ENCODE peak calls at places on chromosome 20, in six cellular contexts. Y, A, I, Q, G and B are unnamed samples.

GRCh38 chr20:4925842-4926530 is 75.3 kb downstream of the SLC23A2 start:
- DNase-seq in Y (peak), I (peak), G (peak), Q (peak), A (peak), B (no peak)

GRCh38 chr20:46964299-46965123 is 69.9 kb downstream of the EYA2 start:
- DNase-seq in G (no peak), Q (no peak), A (no peak), I (no peak), Y (no peak), B (no peak)

GRCh38 chr20:46731770-46732169 is 22.3 kb downstream of the SLC2A10 start:
- DNase-seq in Y (peak), G (no peak), I (no peak), Q (no peak), A (no peak), B (peak)

GRCh38 chr20:52083627-52084232 is 107.8 kb downstream of the ZFP64 start:
- DNase-seq in Q (peak), G (peak), Y (peak), I (peak), A (peak), B (peak)

GRCh38 chr20:9686866-9687265 is 152.0 kb downstream of the PAK5 start:
- DNase-seq in G (no peak), I (no peak), Q (no peak), Y (no peak), A (no peak), B (no peak)

GRCh38 chr20:53412600-53413187 is 180.9 kb downstream of the ZNF217 start:
- DNase-seq in Y (no peak), I (no peak), Q (no peak), A (no peak), G (no peak), B (no peak)

GRCh38 chr20:47962286-47962685 is 177.0 kb upstream of the SULF2 start:
- DNase-seq in G (no peak), Y (no peak), A (no peak), Q (no peak), I (no peak), B (no peak)

GRCh38 chr20:57659789-57660509 is 39.7 kb upstream of the ZBP1 start:
- DNase-seq in Q (peak), I (peak), A (peak), G (no peak), Y (no peak), B (no peak)

GRCh38 chr20:53934421-53935352 is 135.7 kb downstream of the BCAS1 start:
- DNase-seq in G (peak), Y (peak), Q (peak), A (no peak), I (no peak), B (peak)

GRCh38 chr20:59010321-59010994 is 3.4 kb upstream of the CTSZ start:
- DNase-seq in Q (peak), A (peak), I (no peak), Y (peak), G (no peak), B (no peak)

GRCh38 chr20:10611357-10611756 is 62.4 kb downstream of the JAG1 start:
- DNase-seq in Q (peak), I (peak), A (peak), Y (no peak), G (peak), B (peak)

GRCh38 chr20:1294497-1294896 is 28.4 kb downstream of the SNPH start:
- DNase-seq in Y (no peak), I (no peak), Q (no peak), A (peak), G (no peak), B (no peak)

GRCh38 chr20:62027698-62028321 is 37.9 kb downstream of the TAF4 start:
- DNase-seq in I (no peak), Y (no peak), Q (no peak), G (no peak), A (no peak), B (no peak)

GRCh38 chr20:62025394-62025793 is 40.3 kb downstream of the TAF4 start:
- DNase-seq in Q (no peak), Y (no peak), G (no peak), A (no peak), I (no peak), B (no peak)

GRCh38 chr20:62027116-62027515 is 38.6 kb downstream of the TAF4 start:
- DNase-seq in Q (no peak), Y (no peak), G (peak), A (no peak), I (no peak), B (no peak)

GRCh38 chr20:62025832-62026563 is 39.7 kb downstream of the TAF4 start:
- DNase-seq in I (peak), G (peak), A (no peak), Y (no peak), Q (peak), B (no peak)

DNA sequence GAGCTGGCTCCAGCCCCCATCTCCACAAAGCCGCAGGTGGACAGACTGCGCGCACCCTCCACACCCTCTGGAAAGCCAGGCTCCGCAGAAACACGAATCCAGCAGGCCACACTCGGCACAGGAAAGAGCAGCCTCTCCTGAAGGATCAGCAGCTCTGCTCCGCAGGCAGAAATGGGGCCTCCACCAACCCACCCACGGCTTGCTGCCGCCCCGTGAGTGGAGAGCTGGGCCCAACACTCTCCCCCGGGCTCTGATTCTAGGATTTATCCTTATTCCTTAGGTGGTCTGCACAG is 39.2 kb downstream of the TAF4 start:
- DNase-seq in Q (no peak), G (no peak), Y (no peak), I (no peak), A (no peak), B (no peak)
- H3K27ac ChIP-seq in Q (no peak), G (no peak), Y (no peak), I (no peak), A (peak), B (no peak)

DNA sequence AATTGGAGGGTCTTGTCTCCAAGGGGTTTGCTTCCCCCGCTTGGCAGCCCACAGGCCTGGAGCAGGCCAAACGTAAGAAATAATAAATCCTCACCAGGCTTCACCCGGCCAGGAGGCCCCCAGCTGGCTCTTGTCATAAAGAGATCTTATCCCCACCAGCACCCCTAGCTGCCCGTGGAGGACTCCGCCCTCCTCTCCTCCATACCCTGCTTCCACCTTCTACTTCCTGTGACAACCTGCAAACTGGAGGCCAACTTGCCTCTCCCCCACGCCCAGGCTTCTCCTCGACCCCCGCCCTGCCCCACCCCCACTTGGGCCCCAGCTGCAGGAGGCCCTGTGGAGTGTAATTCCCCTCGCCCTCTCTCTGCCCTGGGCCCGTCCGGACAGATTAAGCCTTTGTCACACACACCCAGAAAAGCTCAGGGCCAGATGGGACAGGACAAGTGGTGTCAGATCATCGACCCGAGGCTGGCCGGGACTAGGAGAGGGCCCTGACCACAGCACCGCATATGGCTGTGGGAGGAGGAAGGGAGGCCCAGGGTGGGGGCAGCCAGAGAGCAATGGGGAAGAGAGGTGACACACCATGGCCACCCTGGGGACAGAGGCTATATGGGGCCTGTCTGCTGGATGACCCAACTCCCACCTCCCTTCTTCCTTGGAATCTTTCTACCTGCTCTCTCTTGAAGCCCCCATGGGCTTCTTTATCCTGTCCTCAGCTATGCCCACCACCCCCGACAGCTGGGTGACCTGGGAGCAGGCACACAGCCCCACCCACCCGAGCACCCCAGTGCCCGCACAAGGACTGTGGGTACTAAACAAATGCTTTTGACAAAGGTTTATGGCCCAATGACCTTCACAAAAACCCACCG is 3.9 kb downstream of the NOL4L start:
- DNase-seq in I (no peak), G (no peak), A (no peak), Y (no peak), Q (no peak), B (no peak)
- H3K27ac ChIP-seq in I (no peak), G (no peak), A (peak), Y (no peak), Q (no peak), B (no peak)

GRCh38 chr20:63399596-63400375 is 38.6 kb upstream of the CHRNA4 start:
- DNase-seq in Q (no peak), I (no peak), G (no peak), Y (no peak), A (no peak), B (no peak)

GRCh38 chr20:63396300-63396699 is 35.2 kb upstream of the CHRNA4 start:
- DNase-seq in I (no peak), A (no peak), Y (no peak), Q (no peak), G (no peak), B (no peak)

GRCh38 chr20:63398744-63399514 is 37.8 kb upstream of the CHRNA4 start:
- DNase-seq in Q (no peak), G (no peak), Y (no peak), A (no peak), I (no peak), B (no peak)

GRCh38 chr20:63397155-63397843 is 36.1 kb upstream of the CHRNA4 start:
- DNase-seq in A (no peak), Q (no peak), Y (no peak), I (no peak), G (no peak), B (no peak)

GRCh38 chr20:63397946-63398450 is 36.8 kb upstream of the CHRNA4 start:
- DNase-seq in G (no peak), A (no peak), Q (no peak), I (no peak), Y (no peak), B (no peak)
- H3K27ac ChIP-seq in G (no peak), A (no peak), Q (no peak), I (no peak), Y (no peak), B (no peak)

GRCh38 chr20:38836991-38837390 is 31.5 kb downstream of the PPP1R16B start:
- DNase-seq in A (no peak), G (no peak), Q (no peak), Y (no peak), I (no peak), B (no peak)
- H3K27ac ChIP-seq in A (no peak), G (no peak), Q (no peak), Y (no peak), I (no peak), B (no peak)

GRCh38 chr20:13765868-13766416 is 18.8 kb downstream of the ESF1 start:
- DNase-seq in G (no peak), A (no peak), Y (no peak), Q (no peak), I (no peak), B (no peak)
- H3K27ac ChIP-seq in G (no peak), A (no peak), Y (no peak), Q (no peak), I (no peak), B (no peak)